ENCODE peak calls at places on chromosomes 5 and 9, in five cellular contexts. N is stimulated activated CD8-positive, alpha-beta memory T cell treated with anti-CD3 and anti-CD28 coated beads, Interleukin-15, amount 100 ng/mL, for 24 hours; X is NCI-H524; J is OCI-M1; F is mucosa of gallbladder. D is an unnamed sample.

GRCh38 chr5:7548576-7548975 is 152.6 kb downstream of the ADCY2 start:
- DNase-seq in J (no peak), X (peak; percentile 76), N (no peak), F (no peak), D (no peak)

GRCh38 chr5:147160923-147161663 is 73.7 kb upstream of the STK32A start:
- DNase-seq in F (no peak), X (peak; percentile 7), J (no peak), N (no peak), D (no peak)

GRCh38 chr5:125185740-125186139 is 439.3 kb upstream of the ZNF608 start:
- DNase-seq in X (no peak), F (no peak), N (no peak), J (no peak), D (no peak)

GRCh38 chr9:112360047-112360804 is 19.7 kb upstream of the HSDL2 start:
- DNase-seq in J (no peak), X (no peak), F (no peak), N (no peak), D (no peak)

GRCh38 chr5:106755066-106755465 is 915.7 kb downstream of the EFNA5 start:
- DNase-seq in X (peak; percentile 4), J (no peak), F (no peak), N (no peak), D (no peak)

GRCh38 chr5:125413861-125414260 is 667.4 kb upstream of the ZNF608 start:
- DNase-seq in F (no peak), N (no peak), X (peak; percentile 24), J (no peak), D (no peak)

GRCh38 chr5:96172436-96172835 is 210.8 kb upstream of the ELL2 start:
- DNase-seq in F (no peak), X (no peak), J (no peak), N (no peak), D (no peak)

GRCh38 chr9:136572596-136573313 is 26.9 kb upstream of the NOTCH1 start:
- DNase-seq in X (no peak), N (no peak), F (no peak), J (no peak), D (no peak)

GRCh38 chr5:157004893-157005551 is 42.0 kb upstream of the TIMD4 start:
- DNase-seq in F (no peak), J (no peak), X (no peak), N (no peak), D (no peak)

GRCh38 chr5:73783823-73784222 is 157.8 kb downstream of the ARHGEF28 start:
- DNase-seq in J (peak; percentile 51), N (no peak), X (peak; percentile 19), F (no peak), D (no peak)

GRCh38 chr5:160769264-160769663 is 82.7 kb downstream of the ATP10B start:
- DNase-seq in X (peak; percentile 86), F (no peak), J (no peak), N (no peak), D (no peak)